ENCODE peak calls at places on chromosomes 11 and 22, in eight cellular contexts. One of them, this sample, is unnamed.

GRCh38 chr11:129143335-129143734 is 48.8 kb downstream of the ARHGAP32 start:
- DNase-seq in PC-3: peak
- DNase-seq in mammary epithelial cell: peak
- DNase-seq in endothelial cell of umbilical vein: peak
- DNase-seq in IMR-90: peak
- DNase-seq in H1: no peak
- DNase-seq in GM23248: peak
- DNase-seq in mesendoderm: peak
- DNase-seq in this sample: peak

GRCh38 chr22:48581821-48582469 is 1245.7 kb downstream of the BRD1 start:
- DNase-seq in PC-3: no peak
- DNase-seq in mammary epithelial cell: no peak
- DNase-seq in endothelial cell of umbilical vein: no peak
- DNase-seq in IMR-90: no peak
- DNase-seq in H1: no peak
- DNase-seq in GM23248: no peak
- DNase-seq in mesendoderm: peak
- DNase-seq in this sample: no peak

GRCh38 chr11:33553486-33553885 is 147.1 kb downstream of the C11orf91 start:
- DNase-seq in PC-3: peak
- DNase-seq in mammary epithelial cell: peak
- DNase-seq in endothelial cell of umbilical vein: peak
- DNase-seq in IMR-90: peak
- DNase-seq in H1: no peak
- DNase-seq in GM23248: no peak
- DNase-seq in mesendoderm: peak
- DNase-seq in this sample: no peak

GRCh38 chr22:24809331-24809730 is 3.3 kb downstream of the SGSM1 start:
- DNase-seq in PC-3: no peak
- DNase-seq in mammary epithelial cell: no peak
- DNase-seq in endothelial cell of umbilical vein: no peak
- DNase-seq in IMR-90: no peak
- DNase-seq in H1: no peak
- DNase-seq in GM23248: no peak
- DNase-seq in mesendoderm: no peak
- DNase-seq in this sample: no peak

GRCh38 chr11:85740464-85741400 is 54.7 kb upstream of the CCDC89 start:
- DNase-seq in PC-3: peak
- DNase-seq in mammary epithelial cell: no peak
- DNase-seq in endothelial cell of umbilical vein: no peak
- DNase-seq in IMR-90: no peak
- DNase-seq in H1: no peak
- DNase-seq in GM23248: no peak
- DNase-seq in mesendoderm: no peak
- DNase-seq in this sample: no peak

GRCh38 chr22:24165673-24166072 is 15.6 kb upstream of the SUSD2 start:
- DNase-seq in PC-3: peak
- DNase-seq in mammary epithelial cell: peak
- DNase-seq in endothelial cell of umbilical vein: no peak
- DNase-seq in IMR-90: peak
- DNase-seq in H1: no peak
- DNase-seq in GM23248: peak
- DNase-seq in mesendoderm: no peak
- DNase-seq in this sample: peak

GRCh38 chr11:77158041-77158695 is 30.1 kb downstream of the MYO7A start:
- DNase-seq in PC-3: no peak
- DNase-seq in mammary epithelial cell: no peak
- DNase-seq in endothelial cell of umbilical vein: no peak
- DNase-seq in IMR-90: no peak
- DNase-seq in H1: no peak
- DNase-seq in GM23248: no peak
- DNase-seq in mesendoderm: no peak
- DNase-seq in this sample: no peak

GRCh38 chr11:59556883-59557205 is 45.5 kb downstream of the OR4D9 start:
- DNase-seq in PC-3: peak
- DNase-seq in mammary epithelial cell: no peak
- DNase-seq in endothelial cell of umbilical vein: peak
- DNase-seq in IMR-90: no peak
- DNase-seq in H1: no peak
- DNase-seq in GM23248: peak
- DNase-seq in mesendoderm: no peak
- DNase-seq in this sample: no peak

DNA sequence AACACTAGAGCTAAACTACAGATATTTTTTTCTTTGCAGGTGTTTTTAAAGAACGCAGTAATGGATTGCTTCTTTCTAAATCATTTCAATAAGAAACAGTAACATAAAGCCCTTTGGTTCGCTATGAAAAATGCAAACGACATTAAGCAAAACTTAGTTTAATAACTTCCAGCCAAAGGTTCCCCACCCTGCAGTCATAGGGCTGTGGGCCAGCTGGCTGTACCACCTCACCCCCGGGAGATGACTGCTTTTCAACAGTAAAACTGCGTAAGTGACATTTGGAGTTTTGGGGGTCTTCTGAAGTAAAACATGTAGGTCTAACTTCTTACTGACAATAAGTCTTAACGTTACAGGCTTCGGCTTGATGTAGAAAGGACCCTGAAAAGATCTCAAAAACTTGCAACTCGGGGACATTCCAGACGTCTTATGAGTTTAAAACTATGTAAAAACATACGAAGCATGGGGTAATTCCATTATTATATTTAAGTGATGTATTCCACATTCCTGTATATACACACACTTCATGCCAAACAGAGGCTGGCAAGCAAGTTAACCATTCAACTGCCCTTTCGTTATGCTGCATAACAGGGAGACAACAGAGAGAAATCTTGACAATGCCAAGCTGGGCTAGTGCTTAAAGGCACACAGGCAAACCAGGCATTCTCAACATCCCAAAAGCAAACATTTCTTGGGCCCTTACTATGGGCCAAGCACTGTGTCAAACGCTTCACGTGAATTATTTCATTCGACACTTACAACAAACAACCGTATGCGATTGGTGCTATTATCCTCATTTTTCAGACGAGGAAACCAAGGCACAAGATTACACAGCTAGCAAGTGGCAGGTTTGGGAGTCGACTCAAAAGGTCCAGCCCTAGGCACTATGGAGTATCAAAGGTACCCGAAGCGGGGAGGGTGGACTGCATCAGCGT is 1.2 kb downstream of the MRTFA start:
- DNase-seq in PC-3: no peak
- DNase-seq in mammary epithelial cell: no peak
- DNase-seq in endothelial cell of umbilical vein: peak
- DNase-seq in IMR-90: peak
- DNase-seq in H1: no peak
- DNase-seq in GM23248: peak
- DNase-seq in mesendoderm: no peak
- DNase-seq in this sample: peak
- H3K4me3 ChIP-seq in PC-3: peak
- H3K4me3 ChIP-seq in mammary epithelial cell: peak
- H3K4me3 ChIP-seq in endothelial cell of umbilical vein: peak
- H3K4me3 ChIP-seq in IMR-90: peak
- H3K4me3 ChIP-seq in H1: peak
- H3K4me3 ChIP-seq in GM23248: peak
- H3K4me3 ChIP-seq in mesendoderm: peak
- H3K4me3 ChIP-seq in this sample: peak

GRCh38 chr11:67584205-67584880 is 731 bp downstream of the GSTP1 start:
- DNase-seq in PC-3: peak
- DNase-seq in mammary epithelial cell: peak
- DNase-seq in endothelial cell of umbilical vein: peak
- DNase-seq in IMR-90: peak
- DNase-seq in H1: peak
- DNase-seq in GM23248: peak
- DNase-seq in mesendoderm: peak
- DNase-seq in this sample: peak
- H3K4me2 ChIP-seq in PC-3: peak
- H3K4me2 ChIP-seq in mammary epithelial cell: peak
- H3K4me2 ChIP-seq in endothelial cell of umbilical vein: peak
- H3K4me2 ChIP-seq in IMR-90: peak
- H3K4me2 ChIP-seq in H1: peak
- H3K4me2 ChIP-seq in GM23248: peak
- H3K4me2 ChIP-seq in mesendoderm: peak
- H3K4me2 ChIP-seq in this sample: peak

DNA sequence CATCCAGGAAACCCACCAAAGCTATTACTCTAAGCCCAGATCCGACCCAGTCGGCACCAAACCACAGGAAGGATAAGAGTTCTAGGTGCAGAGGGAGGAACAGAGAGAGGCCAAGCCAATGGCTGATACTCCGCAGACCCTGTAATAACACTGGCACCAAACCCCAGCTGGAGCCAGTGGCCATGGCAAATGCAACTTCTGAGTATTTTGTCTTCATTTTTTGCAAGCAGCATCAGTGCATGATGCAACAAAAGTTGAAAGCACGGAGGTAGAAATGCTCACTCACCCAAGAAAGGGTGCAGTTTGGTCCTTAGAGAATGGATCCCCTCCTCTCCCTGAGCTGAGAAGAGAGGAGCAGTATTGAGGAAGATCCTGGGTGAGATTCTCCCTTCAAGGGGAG is 2.8 kb downstream of the TMEM121B start:
- DNase-seq in PC-3: no peak
- DNase-seq in mammary epithelial cell: no peak
- DNase-seq in endothelial cell of umbilical vein: no peak
- DNase-seq in IMR-90: no peak
- DNase-seq in H1: no peak
- DNase-seq in GM23248: no peak
- DNase-seq in mesendoderm: no peak
- DNase-seq in this sample: no peak
- H3K4me3 ChIP-seq in PC-3: no peak
- H3K4me3 ChIP-seq in mammary epithelial cell: no peak
- H3K4me3 ChIP-seq in endothelial cell of umbilical vein: no peak
- H3K4me3 ChIP-seq in IMR-90: no peak
- H3K4me3 ChIP-seq in H1: no peak
- H3K4me3 ChIP-seq in GM23248: no peak
- H3K4me3 ChIP-seq in mesendoderm: no peak
- H3K4me3 ChIP-seq in this sample: no peak

GRCh38 chr11:75945925-75946324 is 130.9 kb downstream of the UVRAG start:
- DNase-seq in PC-3: no peak
- DNase-seq in mammary epithelial cell: no peak
- DNase-seq in endothelial cell of umbilical vein: no peak
- DNase-seq in IMR-90: no peak
- DNase-seq in H1: no peak
- DNase-seq in GM23248: no peak
- DNase-seq in mesendoderm: no peak
- DNase-seq in this sample: no peak

GRCh38 chr11:75950141-75950540 is 135.1 kb downstream of the UVRAG start:
- DNase-seq in PC-3: no peak
- DNase-seq in mammary epithelial cell: no peak
- DNase-seq in endothelial cell of umbilical vein: no peak
- DNase-seq in IMR-90: no peak
- DNase-seq in H1: no peak
- DNase-seq in GM23248: no peak
- DNase-seq in mesendoderm: no peak
- DNase-seq in this sample: no peak

GRCh38 chr11:75944515-75944914 is 129.5 kb downstream of the UVRAG start:
- DNase-seq in PC-3: no peak
- DNase-seq in mammary epithelial cell: no peak
- DNase-seq in endothelial cell of umbilical vein: no peak
- DNase-seq in IMR-90: no peak
- DNase-seq in H1: no peak
- DNase-seq in GM23248: no peak
- DNase-seq in mesendoderm: no peak
- DNase-seq in this sample: no peak

GRCh38 chr11:75949023-75949672 is 134.1 kb downstream of the UVRAG start:
- DNase-seq in PC-3: no peak
- DNase-seq in mammary epithelial cell: no peak
- DNase-seq in endothelial cell of umbilical vein: no peak
- DNase-seq in IMR-90: peak
- DNase-seq in H1: no peak
- DNase-seq in GM23248: peak
- DNase-seq in mesendoderm: no peak
- DNase-seq in this sample: peak

DNA sequence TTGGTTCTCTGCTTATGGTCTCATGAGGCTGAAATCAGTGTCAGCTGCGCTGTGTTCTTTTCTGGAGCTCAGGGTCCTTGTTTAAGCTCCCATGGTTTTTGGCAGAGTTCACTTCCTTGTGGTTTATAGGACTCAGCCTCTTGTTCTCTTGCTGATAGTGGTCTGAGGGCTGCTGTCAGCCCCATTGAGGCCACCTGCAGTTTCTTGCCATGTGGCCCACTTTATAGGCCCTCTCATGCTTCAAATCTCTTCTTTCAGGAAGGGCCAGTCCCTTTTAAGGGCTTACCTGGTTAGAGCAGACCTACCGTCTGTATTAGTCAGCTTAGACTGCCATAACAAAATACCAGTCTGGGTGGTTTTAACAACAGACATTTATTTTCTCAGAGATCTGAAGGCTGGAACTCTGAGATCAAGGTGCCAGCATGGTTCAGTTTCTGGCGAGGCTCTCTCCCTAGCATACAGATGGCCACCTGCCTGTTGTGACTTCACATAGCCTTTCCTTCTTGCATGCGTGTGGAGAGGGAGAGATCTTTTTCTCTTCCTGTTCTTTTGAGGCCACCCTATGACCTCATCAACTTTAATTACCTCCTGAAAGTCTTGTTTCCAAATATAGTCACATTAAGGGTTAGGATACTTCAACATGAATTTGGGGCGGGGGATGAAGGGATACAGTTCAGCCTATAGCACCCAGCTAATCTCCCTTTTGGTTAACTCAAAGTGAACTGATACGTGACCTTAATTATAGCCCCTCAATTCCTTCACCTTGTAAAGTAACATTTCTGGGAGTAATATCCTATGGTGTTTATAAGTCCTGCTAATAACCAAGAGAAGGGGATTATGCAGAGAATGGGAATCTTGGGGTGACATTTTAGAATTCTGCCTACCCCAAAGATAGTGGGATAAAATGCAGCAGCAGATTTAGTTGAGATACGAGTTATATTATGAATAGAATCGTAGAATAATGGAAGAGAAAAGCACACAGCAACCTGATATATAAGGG is 131.8 kb downstream of the UVRAG start:
- DNase-seq in PC-3: peak
- DNase-seq in mammary epithelial cell: peak
- DNase-seq in endothelial cell of umbilical vein: peak
- DNase-seq in IMR-90: peak
- DNase-seq in H1: no peak
- DNase-seq in GM23248: peak
- DNase-seq in mesendoderm: peak
- DNase-seq in this sample: peak
- H3K4me2 ChIP-seq in PC-3: peak
- H3K4me2 ChIP-seq in mammary epithelial cell: no peak
- H3K4me2 ChIP-seq in endothelial cell of umbilical vein: no peak
- H3K4me2 ChIP-seq in IMR-90: no peak
- H3K4me2 ChIP-seq in H1: no peak
- H3K4me2 ChIP-seq in GM23248: no peak
- H3K4me2 ChIP-seq in mesendoderm: no peak
- H3K4me2 ChIP-seq in this sample: no peak